ENCODE peak calls at places on chromosomes 12 and 14, in seven cellular contexts. X is left ventricle myocardium inferior, M is psoas muscle, Z is colonic mucosa, F is heart right ventricle, E is stomach, I is cardiac muscle cell. H is an unnamed sample.
A peak's percentile ranks its signal among the peaks of the same experiment; 100 is the strongest.

GRCh38 chr12:79886917-79887519 is 47.9 kb downstream of the PPP1R12A start:
- DNase-seq in X (no peak), M (no peak), Z (no peak), F (no peak), E (no peak), I (no peak), H (no peak)

GRCh38 chr12:51320695-51321320 is 3.2 kb downstream of the BIN2 start:
- DNase-seq in X (no peak), M (no peak), Z (no peak), F (no peak), E (no peak), I (peak; percentile 23), H (peak; percentile 60)

GRCh38 chr12:97142737-97143450 is 235.8 kb downstream of the NEDD1 start:
- DNase-seq in X (no peak), M (no peak), Z (no peak), F (peak; percentile 7), E (no peak), I (peak; percentile 53), H (no peak)

GRCh38 chr12:100225491-100225890 is 24.9 kb downstream of the ACTR6 start:
- DNase-seq in X (no peak), M (no peak), Z (no peak), F (no peak), E (no peak), I (no peak), H (no peak)

GRCh38 chr14:103021817-103022668 is 35.3 kb downstream of the CDC42BPB start:
- DNase-seq in X (no peak), M (no peak), Z (no peak), F (no peak), E (no peak), I (no peak), H (no peak)

GRCh38 chr12:132353811-132354210 is 24.4 kb upstream of the GALNT9 start:
- DNase-seq in X (no peak), M (peak; percentile 30), Z (no peak), F (no peak), E (no peak), I (no peak), H (no peak)

GRCh38 chr12:5511644-5512584 is 80.0 kb downstream of the NTF3 start:
- DNase-seq in X (peak; percentile 40), M (peak; percentile 69), Z (peak; percentile 52), F (peak; percentile 55), E (no peak), I (peak; percentile 33), H (peak; percentile 34)

GRCh38 chr14:92637228-92637627 is 111.2 kb downstream of the LGMN start:
- DNase-seq in X (no peak), M (no peak), Z (no peak), F (no peak), E (no peak), I (peak; percentile 43), H (no peak)

GRCh38 chr12:6822461-6823135 is 977 bp downstream of the GPR162 start:
- DNase-seq in X (no peak), M (no peak), Z (no peak), F (no peak), E (no peak), I (no peak), H (no peak)

GRCh38 chr12:124617615-124618014 is 50.2 kb upstream of the NCOR2 start:
- DNase-seq in X (peak; percentile 70), M (no peak), Z (no peak), F (peak; percentile 69), E (no peak), I (no peak), H (no peak)

GRCh38 chr14:58864751-58865519 is 227.2 kb downstream of the DACT1 start:
- DNase-seq in X (no peak), M (no peak), Z (no peak), F (no peak), E (no peak), I (no peak), H (no peak)

GRCh38 chr12:2301531-2302461 is 249.0 kb downstream of the CACNA1C start:
- DNase-seq in X (peak; percentile 67), M (no peak), Z (no peak), F (peak; percentile 68), E (no peak), I (no peak), H (no peak)

GRCh38 chr12:57630891-57631433 is 2.0 kb downstream of the B4GALNT1 start:
- DNase-seq in X (no peak), M (no peak), Z (no peak), F (no peak), E (no peak), I (no peak), H (no peak)

GRCh38 chr12:57632898-57633825 is at the start of gene B4GALNT1:
- DNase-seq in X (peak; percentile 64), M (peak; percentile 76), Z (peak; percentile 33), F (peak; percentile 71), E (peak; percentile 68), I (peak; percentile 82), H (no peak)

GRCh38 chr12:57629897-57630471 is 3.0 kb downstream of the B4GALNT1 start:
- DNase-seq in X (no peak), M (peak; percentile 28), Z (no peak), F (no peak), E (no peak), I (no peak), H (no peak)

GRCh38 chr12:57631566-57632368 is 1.2 kb downstream of the B4GALNT1 start:
- DNase-seq in X (no peak), M (peak; percentile 49), Z (no peak), F (no peak), E (no peak), I (no peak), H (no peak)

DNA sequence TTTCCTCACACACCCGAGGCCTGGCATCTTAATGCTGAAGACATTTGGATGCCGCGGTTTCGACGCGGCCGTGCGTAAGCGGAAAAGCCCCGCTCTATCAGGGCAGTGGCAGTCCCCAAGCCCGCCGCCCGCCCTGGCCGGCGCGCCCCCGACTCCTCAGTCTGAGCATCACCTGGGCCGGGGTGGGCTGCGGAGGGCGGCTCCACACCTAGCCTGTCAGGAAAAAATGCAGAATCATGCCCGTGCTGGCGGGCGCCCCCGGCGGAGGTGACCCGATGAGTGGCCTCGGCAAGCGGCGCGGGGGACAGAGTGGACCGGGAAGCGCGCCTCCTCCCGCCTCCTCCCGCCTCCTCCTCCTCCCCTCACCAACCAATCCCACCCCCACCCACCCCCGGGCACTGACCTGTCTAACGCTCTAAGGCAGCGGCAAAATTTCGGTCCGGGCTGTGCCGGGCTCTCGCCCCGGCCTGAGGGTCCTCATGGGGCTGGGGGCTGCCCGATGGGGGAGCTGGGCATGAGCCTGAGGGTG is 568 bp downstream of the B4GALNT1 start:
- DNase-seq in X (no peak), M (peak; percentile 71), Z (no peak), F (no peak), E (no peak), I (no peak), H (peak; percentile 42)
- TF ChIP-seq CTCF in X (no peak), M (no peak), Z (no peak), F (no peak), E (no peak), I (no peak), H (no peak)

GRCh38 chr12:10607885-10608458 is 5.4 kb downstream of the MAGOHB start:
- DNase-seq in X (no peak), M (no peak), Z (no peak), F (no peak), E (no peak), I (no peak), H (peak; percentile 50)
- H3K36me3 ChIP-seq in X (peaks cover 49% of the 10 kb centered on the region), M (peaks cover 68% of the 10 kb centered on the region), Z (no peaks in the 10 kb centered on the region), F (peaks cover 6% of the 10 kb centered on the region), E (peaks cover 49% of the 10 kb centered on the region), I (peaks cover 32% of the 10 kb centered on the region), H (peaks cover 1% of the 10 kb centered on the region)

DNA sequence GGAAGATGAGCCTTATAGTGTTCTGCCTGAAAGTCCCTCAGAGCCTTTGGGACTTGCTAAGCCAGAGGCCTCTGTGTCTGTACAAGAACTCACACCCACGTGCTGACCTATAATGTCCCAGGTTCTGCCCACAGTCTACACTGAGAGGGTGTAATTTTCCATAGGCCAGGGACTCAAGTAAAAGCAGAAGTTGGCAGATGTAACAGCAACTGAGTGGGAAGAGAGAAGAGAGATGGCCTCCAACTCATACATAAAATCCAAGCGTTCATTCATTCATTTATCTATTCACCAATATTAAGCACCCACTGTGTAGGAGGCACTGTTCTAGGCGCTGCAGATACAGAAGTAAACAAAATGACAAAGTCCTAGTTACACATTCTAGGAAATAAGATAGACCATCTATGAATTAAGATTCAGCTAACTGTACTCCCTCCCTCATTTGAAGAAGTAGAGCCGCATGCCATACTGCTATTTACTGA is 41.7 kb upstream of the MDM1 start:
- DNase-seq in X (no peak), M (no peak), Z (no peak), F (no peak), E (no peak), I (no peak), H (no peak)
- H3K4me1 ChIP-seq in X (peaks cover 14% of the 10 kb centered on the region), M (peaks cover 42% of the 10 kb centered on the region), Z (no peaks in the 10 kb centered on the region), F (peaks cover 9% of the 10 kb centered on the region), E (peaks cover 19% of the 10 kb centered on the region), I (peaks cover 23% of the 10 kb centered on the region), H (no peaks in the 10 kb centered on the region)

GRCh38 chr12:4274960-4275868 is 1.7 kb downstream of the CCND2 start:
- DNase-seq in X (no peak), M (no peak), Z (peak; percentile 28), F (peak; percentile 33), E (no peak), I (peak; percentile 39), H (no peak)

GRCh38 chr12:4274396-4274959 is 916 bp downstream of the CCND2 start:
- DNase-seq in X (no peak), M (no peak), Z (peak; percentile 45), F (peak; percentile 34), E (no peak), I (no peak), H (no peak)

GRCh38 chr12:4272014-4272975 is 1.3 kb upstream of the CCND2 start:
- DNase-seq in X (peak; percentile 75), M (peak; percentile 77), Z (peak; percentile 90), F (peak; percentile 68), E (peak; percentile 63), I (peak; percentile 78), H (peak; percentile 71)

GRCh38 chr12:4272976-4273650 is 449 bp upstream of the CCND2 start:
- DNase-seq in X (no peak), M (no peak), Z (no peak), F (no peak), E (no peak), I (no peak), H (no peak)

DNA sequence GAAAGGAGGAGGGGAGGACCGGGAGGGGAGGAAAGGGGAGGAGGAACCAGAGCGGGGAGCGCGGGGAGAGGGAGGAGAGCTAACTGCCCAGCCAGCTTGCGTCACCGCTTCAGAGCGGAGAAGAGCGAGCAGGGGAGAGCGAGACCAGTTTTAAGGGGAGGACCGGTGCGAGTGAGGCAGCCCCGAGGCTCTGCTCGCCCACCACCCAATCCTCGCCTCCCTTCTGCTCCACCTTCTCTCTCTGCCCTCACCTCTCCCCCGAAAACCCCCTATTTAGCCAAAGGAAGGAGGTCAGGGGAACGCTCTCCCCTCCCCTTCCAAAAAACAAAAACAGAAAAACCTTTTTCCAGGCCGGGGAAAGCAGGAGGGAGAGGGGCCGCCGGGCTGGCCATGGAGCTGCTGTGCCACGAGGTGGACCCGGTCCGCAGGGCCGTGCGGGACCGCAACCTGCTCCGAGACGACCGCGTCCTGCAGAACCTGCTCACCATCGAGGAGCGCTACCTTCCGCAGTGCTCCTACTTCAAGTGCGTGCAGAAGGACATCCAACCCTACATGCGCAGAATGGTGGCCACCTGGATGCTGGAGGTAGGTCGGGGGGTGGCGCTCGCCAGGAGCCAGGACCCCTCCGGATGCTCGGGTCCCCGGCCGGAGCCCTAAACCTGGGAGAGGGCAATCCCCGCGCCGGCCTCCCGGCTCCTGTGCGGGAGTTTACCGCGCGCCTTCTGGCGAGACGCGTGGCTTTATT is at the start of gene CCND2:
- DNase-seq in X (peak; percentile 90), M (peak; percentile 87), Z (peak; percentile 93), F (peak; percentile 90), E (peak; percentile 67), I (peak; percentile 91), H (peak; percentile 81)
- TF ChIP-seq CTCF in X (no peak), M (no peak), Z (no peak), F (no peak), E (no peak), I (no peak), H (no peak)